ENCODE peak calls at places on chromosomes 12 and 14, in eight cellular contexts. Z is endothelial cell of umbilical vein; R is pancreas; W is KBM-7; A is stimulated activated CD4-positive, alpha-beta T cell treated with anti-CD3 and anti-CD28 coated beads, Interleukin-4, amount 100 ng/mL, for 48 hours; P is PC-3; Y is activated CD4-positive, alpha-beta T cell treated with anti-CD3 and anti-CD28 coated beads for 1 hour; B is NCI-H1417. X is an unnamed sample.

GRCh38 chr14:102407258-102407657 is 44.5 kb downstream of the TECPR2 start:
- DNase-seq in B (no peak), Z (no peak), A (no peak), W (no peak), Y (no peak), R (no peak), P (no peak), X (no peak)

GRCh38 chr14:92135269-92135668 is 13.5 kb downstream of the CPSF2 start:
- DNase-seq in Z (peak), A (no peak), R (no peak), Y (no peak), P (peak), B (no peak), W (peak), X (no peak)

GRCh38 chr14:23569443-23570151 is 2.0 kb upstream of the AP1G2 start:
- DNase-seq in R (no peak), Y (no peak), Z (no peak), B (peak), A (no peak), P (peak), W (no peak), X (no peak)

GRCh38 chr12:66776974-66777373 is 98.1 kb upstream of the GRIP1 start:
- DNase-seq in R (no peak), P (no peak), A (peak), Z (no peak), W (no peak), Y (no peak), B (no peak), X (no peak)

GRCh38 chr12:89875225-89875624 is 166.6 kb upstream of the ATP2B1 start:
- DNase-seq in P (no peak), Z (no peak), A (no peak), W (no peak), Y (no peak), B (no peak), R (no peak), X (no peak)

GRCh38 chr12:28539691-28540323 is 349.6 kb downstream of the CCDC91 start:
- DNase-seq in P (peak), W (no peak), Y (no peak), B (no peak), A (no peak), Z (no peak), R (no peak), X (no peak)

GRCh38 chr12:118377005-118377890 is 893 bp downstream of the SUDS3 start:
- DNase-seq in Y (no peak), P (peak), R (no peak), A (no peak), Z (peak), W (peak), B (peak), X (no peak)

GRCh38 chr12:27434673-27435565 is 11.6 kb upstream of the SMCO2 start:
- DNase-seq in B (no peak), Z (peak), A (peak), Y (no peak), R (no peak), W (peak), P (peak), X (no peak)

GRCh38 chr12:52969828-52970569 is 21.1 kb downstream of the KRT18 start:
- DNase-seq in P (peak), A (no peak), Z (no peak), R (peak), Y (no peak), W (no peak), B (no peak), X (no peak)

X was measured in T-helper 17 cell.